ENCODE peak calls at places on chromosomes 12 and 14, in five cellular contexts. T, Z, B, S and E are unnamed samples. For H3K9me3, the result is how much of the 10 kb centered on the place peaks cover.

GRCh38 chr12:12585115-12585862 is 22.6 kb upstream of the DUSP16 start:
- DNase-seq in T (no peak), Z (no peak), B (no peak), S (no peak), E (no peak)

GRCh38 chr12:54222609-54223008 is 33.8 kb upstream of the SMUG1 start:
- DNase-seq in T (no peak), Z (no peak), B (no peak), S (peak), E (no peak)

GRCh38 chr12:127130506-127131100 is 1136.4 kb upstream of the TMEM132C start:
- DNase-seq in T (no peak), Z (no peak), B (no peak), S (no peak), E (no peak)

GRCh38 chr12:57454566-57455373 is at the start of gene INHBE:
- DNase-seq in T (no peak), Z (no peak), B (no peak), S (peak), E (no peak)

GRCh38 chr14:68247867-68248266 is 428.3 kb downstream of the RAD51B start:
- DNase-seq in T (no peak), Z (no peak), B (no peak), S (peak), E (no peak)

GRCh38 chr14:47917344-47917954 is 242.0 kb upstream of the MDGA2 start:
- DNase-seq in T (no peak), Z (no peak), B (peak), S (peak), E (no peak)

GRCh38 chr12:108333898-108334699 is 5.0 kb downstream of the CMKLR1 start:
- DNase-seq in T (no peak), Z (no peak), B (no peak), S (peak), E (no peak)

GRCh38 chr12:9127936-9128663 is 12.4 kb upstream of the A2M start:
- DNase-seq in T (no peak), Z (no peak), B (no peak), S (no peak), E (no peak)

GRCh38 chr12:90829044-90829443 is 125.9 kb downstream of the CCER1 start:
- DNase-seq in T (no peak), Z (no peak), B (no peak), S (no peak), E (no peak)

GRCh38 chr14:61565836-61566536 is 129.3 kb upstream of the HIF1A start:
- DNase-seq in T (no peak), Z (no peak), B (no peak), S (peak), E (no peak)

GRCh38 chr12:60421741-60422140 is 825.9 kb downstream of the SLC16A7 start:
- DNase-seq in T (no peak), Z (no peak), B (no peak), S (peak), E (no peak)

GRCh38 chr14:93759781-93760307 is 28.4 kb downstream of the PRIMA1 start:
- DNase-seq in T (peak), Z (no peak), B (no peak), S (no peak), E (no peak)

GRCh38 chr12:1474059-1474537 is 120.3 kb downstream of the FBXL14 start:
- DNase-seq in T (no peak), Z (no peak), B (no peak), S (peak), E (no peak)

GRCh38 chr14:50801706-50802105 is 29.3 kb downstream of the NIN start:
- DNase-seq in T (no peak), Z (no peak), B (no peak), S (peak), E (no peak)

GRCh38 chr14:42508209-42508946 is 901.7 kb downstream of the LRFN5 start:
- DNase-seq in T (no peak), Z (no peak), B (no peak), S (no peak), E (no peak)

GRCh38 chr12:108399514-108399913 is 60.4 kb upstream of the CMKLR1 start:
- DNase-seq in T (peak), Z (no peak), B (peak), S (no peak), E (no peak)

GRCh38 chr12:11085419-11085818 is 6.7 kb downstream of the TAS2R43 start:
- DNase-seq in T (no peak), Z (no peak), B (no peak), S (no peak), E (no peak)

GRCh38 chr12:49511410-49511809 is 27.4 kb upstream of the KCNH3 start:
- DNase-seq in T (no peak), Z (no peak), B (no peak), S (no peak), E (no peak)

GRCh38 chr12:34600592-34601462 is 578.5 kb downstream of the ALG10 start:
- DNase-seq in T (no peak), Z (peak), B (no peak), S (no peak), E (no peak)
- H3K9me3 ChIP-seq in T (half or more), Z (half or more), B (half or more), S (under half), E (under half)

GRCh38 chr12:116595672-116596071 is 36.5 kb downstream of the MAP1LC3B2 start:
- DNase-seq in T (no peak), Z (no peak), B (no peak), S (no peak), E (no peak)
- H3K9me3 ChIP-seq in T (under half), Z (under half), B (under half), S (under half), E (under half)

DNA sequence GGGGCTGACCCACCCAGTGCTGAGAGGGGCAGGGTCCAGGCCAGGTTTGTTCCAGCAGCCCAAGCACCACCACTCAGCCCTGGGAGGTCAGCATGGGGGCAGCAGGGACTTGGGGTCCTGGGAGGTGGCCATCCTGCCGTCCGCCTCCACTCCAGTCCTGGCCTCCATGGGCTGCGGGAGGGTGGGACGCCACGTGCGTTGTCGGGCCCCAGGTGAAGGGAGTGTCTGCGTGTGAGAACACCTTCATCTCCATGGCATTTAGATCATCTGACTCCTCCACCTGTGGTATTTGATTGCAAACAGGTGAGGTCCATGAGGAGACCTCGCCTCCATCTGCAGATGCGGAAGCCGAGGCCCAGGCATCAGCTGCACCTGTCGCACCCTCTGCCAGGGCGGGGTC is 44.1 kb downstream of the FBRSL1 start:
- DNase-seq in T (no peak), Z (no peak), B (no peak), S (no peak), E (no peak)
- H3K9me3 ChIP-seq in T (under half), Z (under half), B (under half), S (under half), E (under half)

GRCh38 chr12:132063491-132063890 is 80.6 kb downstream of the DDX51 start:
- DNase-seq in T (no peak), Z (no peak), B (no peak), S (no peak), E (no peak)
- H3K9me3 ChIP-seq in T (under half), Z (under half), B (under half), S (under half), E (under half)

DNA sequence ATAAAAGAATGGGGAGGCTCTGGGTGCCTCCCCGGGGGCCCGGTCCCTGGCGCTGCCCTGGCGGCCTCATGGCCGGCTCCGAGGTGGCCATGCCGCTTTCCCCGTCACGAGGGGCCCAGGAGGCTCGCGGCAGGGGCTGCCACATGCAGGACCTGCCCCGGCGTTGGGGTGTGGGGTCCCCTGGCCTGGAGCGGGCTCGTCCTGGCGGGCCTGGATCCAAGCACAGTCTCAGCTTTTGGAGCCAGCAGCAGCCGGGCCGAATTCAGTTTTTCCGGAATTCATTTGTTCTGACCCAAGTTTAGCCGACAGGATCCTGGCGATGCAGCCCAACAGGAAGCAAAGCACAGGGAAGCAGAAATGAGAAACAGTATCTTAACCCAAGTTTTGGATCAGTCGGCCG is 26.4 kb upstream of the AEBP2 start:
- DNase-seq in T (no peak), Z (no peak), B (no peak), S (no peak), E (no peak)
- H3K9me3 ChIP-seq in T (under half), Z (under half), B (under half), S (under half), E (under half)

GRCh38 chr12:69620077-69620476 is 9.4 kb upstream of the LRRC10 start:
- DNase-seq in T (no peak), Z (no peak), B (no peak), S (no peak), E (no peak)
- H3K9me3 ChIP-seq in T (under half), Z (under half), B (under half), S (under half), E (under half)

GRCh38 chr12:68587448-68587873 is 23.2 kb upstream of the RAP1B start:
- DNase-seq in T (no peak), Z (no peak), B (no peak), S (no peak), E (no peak)

GRCh38 chr12:68595246-68595645 is 15.5 kb upstream of the RAP1B start:
- DNase-seq in T (no peak), Z (no peak), B (no peak), S (no peak), E (no peak)

GRCh38 chr12:68589194-68589593 is 21.5 kb upstream of the RAP1B start:
- DNase-seq in T (no peak), Z (no peak), B (no peak), S (no peak), E (no peak)

DNA sequence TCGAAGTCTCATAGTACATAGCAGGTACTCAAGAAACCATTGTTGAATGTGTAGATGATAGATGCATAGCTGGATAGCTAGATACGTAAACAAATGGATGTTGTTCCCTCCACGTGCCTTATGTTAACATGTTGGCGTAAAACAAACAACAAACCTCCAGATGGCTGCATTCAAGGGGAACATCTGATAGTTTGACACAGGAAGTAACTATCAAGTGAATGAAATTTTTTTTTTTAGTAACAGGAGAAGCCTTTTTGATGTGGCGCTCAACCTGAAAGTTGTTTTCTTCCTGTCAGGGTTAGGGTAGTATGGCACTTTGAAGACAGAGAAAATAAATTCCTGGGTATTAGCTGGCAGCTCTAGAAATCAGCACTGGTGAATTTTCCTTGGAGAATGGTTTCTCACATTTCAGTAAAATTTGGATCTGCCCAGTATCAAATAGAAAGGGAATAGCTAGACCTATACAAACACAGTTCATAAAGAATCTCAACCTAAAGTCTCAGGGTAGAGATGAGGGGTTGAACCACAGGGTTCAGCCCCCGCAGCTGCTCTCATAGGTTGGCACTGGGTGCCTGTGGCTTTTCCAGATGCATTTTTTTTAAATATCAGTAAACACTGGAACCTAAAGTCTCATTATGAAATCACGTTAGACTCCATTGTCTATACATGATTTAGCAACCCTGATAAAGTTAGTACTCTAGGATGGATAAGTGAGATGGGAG is 18.8 kb upstream of the RAP1B start:
- DNase-seq in T (no peak), Z (no peak), B (no peak), S (no peak), E (no peak)
- H3K9me3 ChIP-seq in T (under half), Z (under half), B (under half), S (under half), E (under half)

DNA sequence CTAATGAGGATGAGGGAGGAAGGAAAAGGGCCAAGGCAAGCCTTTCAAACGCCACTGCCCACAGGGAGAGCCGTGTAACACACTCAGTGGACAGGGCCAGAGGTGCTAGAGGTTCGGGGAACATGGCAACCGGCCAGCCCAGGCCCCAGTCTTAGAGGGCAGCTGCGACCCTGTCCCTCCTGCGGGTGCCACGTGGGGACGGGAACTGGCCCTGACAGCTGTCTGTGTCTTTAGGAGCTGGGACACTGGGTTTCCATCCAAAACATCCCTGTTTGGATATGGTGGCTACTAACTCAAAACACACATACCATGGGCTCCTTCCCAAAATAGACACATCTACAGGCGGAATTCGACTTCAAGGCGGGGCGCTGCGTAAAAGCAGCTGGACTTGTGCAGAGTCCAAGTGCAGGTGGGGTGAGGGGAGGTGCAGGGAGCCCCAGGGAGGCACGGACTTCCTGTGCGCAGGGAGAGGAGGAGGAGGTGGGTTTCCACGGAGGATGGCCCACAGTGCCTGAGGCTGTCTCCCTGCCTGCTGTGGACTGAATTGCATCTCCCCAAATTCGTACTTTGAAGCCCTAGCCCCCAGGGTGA is 184.7 kb downstream of the PIWIL1 start:
- DNase-seq in T (no peak), Z (no peak), B (no peak), S (no peak), E (no peak)
- H3K9me3 ChIP-seq in T (under half), Z (under half), B (under half), S (under half), E (under half)

GRCh38 chr12:117803013-117803412 is 165.8 kb downstream of the KSR2 start:
- DNase-seq in T (no peak), Z (peak), B (no peak), S (no peak), E (no peak)

GRCh38 chr12:117792877-117793424 is 175.8 kb downstream of the KSR2 start:
- DNase-seq in T (no peak), Z (no peak), B (no peak), S (no peak), E (no peak)

GRCh38 chr12:117792471-117792870 is 176.3 kb downstream of the KSR2 start:
- DNase-seq in T (no peak), Z (no peak), B (no peak), S (no peak), E (no peak)

GRCh38 chr12:117797202-117797601 is 171.6 kb downstream of the KSR2 start:
- DNase-seq in T (no peak), Z (no peak), B (no peak), S (no peak), E (no peak)
- H3K9me3 ChIP-seq in T (under half), Z (under half), B (under half), S (under half), E (under half)